ENCODE peak calls at places on chromosomes 16 and 17, in four cellular contexts. U, I, K and M are unnamed samples.

GRCh38 chr17:4497101-4497824 is 1.4 kb upstream of the SPNS2 start:
- DNase-seq in U (no peak), I (no peak), K (peak), M (no peak)

GRCh38 chr16:68749424-68749823 is 12.3 kb downstream of the CDH1 start:
- DNase-seq in U (peak), I (peak), K (no peak), M (no peak)

GRCh38 chr17:56635640-56636039 is 42.1 kb downstream of the NOG start:
- DNase-seq in U (no peak), I (no peak), K (no peak), M (no peak)

GRCh38 chr17:44850612-44851011 is 2.9 kb downstream of the HIGD1B start:
- DNase-seq in U (no peak), I (no peak), K (no peak), M (no peak)

GRCh38 chr17:62755139-62755851 is 52.8 kb downstream of the MARCHF10 start:
- DNase-seq in U (no peak), I (no peak), K (no peak), M (no peak)

GRCh38 chr16:83926726-83927397 is 26.2 kb upstream of the OSGIN1 start:
- DNase-seq in U (peak), I (peak), K (no peak), M (peak)

GRCh38 chr17:78022425-78022824 is 63.9 kb downstream of the TNRC6C start:
- DNase-seq in U (no peak), I (no peak), K (no peak), M (no peak)

GRCh38 chr17:79024901-79025737 is 1.1 kb downstream of the C1QTNF1 start:
- DNase-seq in U (no peak), I (no peak), K (no peak), M (no peak)

GRCh38 chr17:29645516-29646051 is 22.9 kb upstream of the CORO6 start:
- DNase-seq in U (no peak), I (no peak), K (no peak), M (no peak)

GRCh38 chr17:78748048-78748729 is 33.9 kb downstream of the CYTH1 start:
- DNase-seq in U (no peak), I (peak), K (no peak), M (no peak)

GRCh38 chr16:87856796-87857228 is 12.5 kb downstream of the SLC7A5 start:
- DNase-seq in U (no peak), I (peak), K (no peak), M (peak)

GRCh38 chr17:7296189-7296861 is 1.9 kb upstream of the YBX2 start:
- DNase-seq in U (peak), I (peak), K (no peak), M (peak)
- TF ChIP-seq TCF7 in U (no peak), I (no peak), K (no peak), M (no peak)

GRCh38 chr16:80754479-80754878 is 49.9 kb downstream of the CDYL2 start:
- DNase-seq in U (no peak), I (no peak), K (no peak), M (no peak)

GRCh38 chr16:80751167-80751566 is 53.2 kb downstream of the CDYL2 start:
- DNase-seq in U (no peak), I (no peak), K (no peak), M (no peak)

GRCh38 chr16:80752563-80752962 is 51.8 kb downstream of the CDYL2 start:
- DNase-seq in U (no peak), I (no peak), K (no peak), M (no peak)
- TF ChIP-seq ESRRA in U (no peak), I (no peak), K (no peak), M (no peak)

DNA sequence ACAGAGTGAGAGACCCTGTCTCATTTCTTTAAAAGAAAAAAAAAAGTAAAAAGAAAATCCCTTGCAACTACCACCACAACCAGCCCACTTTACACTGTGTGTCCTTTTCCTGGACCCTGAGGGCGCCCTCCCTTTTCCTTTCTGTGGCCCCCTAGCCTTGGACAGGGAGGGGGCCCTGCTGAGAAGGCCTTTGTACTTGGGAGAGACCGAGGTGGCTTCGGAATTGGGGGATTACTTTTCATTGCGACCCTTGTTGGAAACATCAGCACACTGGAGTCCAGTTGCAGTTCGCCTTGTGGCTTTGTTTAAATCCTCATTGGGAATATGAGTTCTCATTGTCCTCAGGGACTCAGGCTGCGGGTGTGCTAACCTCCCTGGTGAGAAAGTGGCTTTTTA is 9.4 kb upstream of the DNASE1 start:
- DNase-seq in U (no peak), I (no peak), K (no peak), M (no peak)
- TF ChIP-seq TCF7 in U (no peak), I (no peak), K (no peak), M (no peak)

GRCh38 chr17:65334391-65334790 is 197.2 kb downstream of the RGS9 start:
- DNase-seq in U (no peak), I (no peak), K (no peak), M (no peak)

GRCh38 chr17:65328567-65328966 is 191.4 kb downstream of the RGS9 start:
- DNase-seq in U (no peak), I (no peak), K (no peak), M (no peak)

GRCh38 chr17:65332779-65333178 is 195.6 kb downstream of the RGS9 start:
- DNase-seq in U (no peak), I (no peak), K (no peak), M (no peak)

DNA sequence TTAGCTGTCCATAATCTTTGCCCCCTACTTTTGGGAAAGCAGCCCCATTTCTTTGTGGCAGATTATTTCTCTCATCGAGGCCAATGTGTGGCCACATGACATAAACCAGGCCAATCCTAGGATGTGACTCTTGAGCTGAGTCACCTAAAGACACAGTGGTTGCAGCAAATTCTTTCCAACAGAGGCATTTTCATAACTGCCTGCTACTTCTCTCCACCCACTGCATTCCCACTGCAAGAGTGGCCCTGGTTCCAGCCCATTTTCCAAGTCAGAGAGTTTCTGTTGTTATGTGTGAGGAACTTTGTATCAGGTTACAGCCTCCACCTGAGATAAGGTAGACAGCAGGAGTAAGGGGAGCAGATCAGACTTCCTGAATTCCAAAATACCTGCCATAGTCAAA is 195.2 kb downstream of the RGS9 start:
- DNase-seq in U (no peak), I (no peak), K (no peak), M (no peak)
- TF ChIP-seq ESRRA in U (no peak), I (no peak), K (no peak), M (no peak)

GRCh38 chr16:49491736-49492089 is 118.1 kb downstream of the C16orf78 start:
- DNase-seq in U (peak), I (no peak), K (no peak), M (no peak)

GRCh38 chr16:49489686-49490320 is 116.2 kb downstream of the C16orf78 start:
- DNase-seq in U (no peak), I (no peak), K (no peak), M (no peak)

GRCh38 chr16:49488740-49489525 is 115.3 kb downstream of the C16orf78 start:
- DNase-seq in U (no peak), I (no peak), K (no peak), M (no peak)

GRCh38 chr16:49491111-49491670 is 117.6 kb downstream of the C16orf78 start:
- DNase-seq in U (no peak), I (no peak), K (no peak), M (no peak)

GRCh38 chr16:49490321-49490705 is 116.7 kb downstream of the C16orf78 start:
- DNase-seq in U (no peak), I (no peak), K (no peak), M (no peak)
- TF ChIP-seq TCF7 in U (no peak), I (no peak), K (no peak), M (no peak)

GRCh38 chr17:7711356-7711755 is 6.2 kb upstream of the DNAH2 start:
- DNase-seq in U (peak), I (no peak), K (no peak), M (peak)
- TF ChIP-seq ESRRA in U (no peak), I (no peak), K (no peak), M (no peak)

GRCh38 chr16:28258571-28258970 is 33.8 kb upstream of the SBK1 start:
- DNase-seq in U (no peak), I (no peak), K (no peak), M (no peak)
- TF ChIP-seq TCF7 in U (no peak), I (no peak), K (no peak), M (no peak)